ENCODE peak calls at places on chromosomes 11 and 22, in ten cellular contexts. E is activated CD4-positive, alpha-beta T cell treated with anti-CD3 and anti-CD28 coated beads, Interleukin-2, amount 50 U/mL, for 48 hours; X is stimulated activated CD8-positive, alpha-beta memory T cell treated with anti-CD3 and anti-CD28 coated beads, Interleukin-15, amount 100 ng/mL, for 4 hours; D is A172; Z is G401; W is 8988T; M is bronchial epithelial cell; N is activated naive CD4-positive, alpha-beta T cell; H is activated T-helper 1 cell treated with Interleukin-2 at 50 U/mL for 16 hours; K is adrenal gland. P is an unnamed sample.

GRCh38 chr11:75420224-75421034 is 12.6 kb downstream of the KLHL35 start:
- DNase-seq in K (no peak), D (no peak), X (no peak), Z (no peak), W (peak), N (no peak), M (no peak), E (no peak), H (no peak), P (no peak)

GRCh38 chr11:19232910-19233503 is 7.7 kb downstream of the E2F8 start:
- DNase-seq in K (no peak), N (no peak), D (peak), Z (no peak), X (no peak), M (peak), W (no peak), H (no peak), E (no peak), P (no peak)

GRCh38 chr11:133582731-133583130 is 50.4 kb upstream of the OPCML start:
- DNase-seq in Z (no peak), X (no peak), K (no peak), E (no peak), D (no peak), N (no peak), W (no peak), M (no peak), H (no peak), P (no peak)

GRCh38 chr11:12812849-12813248 is 138.6 kb downstream of the TEAD1 start:
- DNase-seq in K (no peak), W (no peak), N (no peak), Z (no peak), X (no peak), E (no peak), H (no peak), D (no peak), M (no peak), P (no peak)

GRCh38 chr11:115774756-115775155 is 270.5 kb upstream of the CADM1 start:
- DNase-seq in E (no peak), Z (no peak), N (no peak), H (no peak), K (no peak), X (no peak), W (no peak), M (no peak), D (no peak), P (no peak)

GRCh38 chr11:75582461-75582934 is 20.4 kb downstream of the SERPINH1 start:
- DNase-seq in D (no peak), M (no peak), N (no peak), E (no peak), Z (no peak), X (no peak), W (no peak), K (no peak), H (no peak), P (no peak)

GRCh38 chr11:14380947-14381555 is 22.1 kb upstream of the RRAS2 start:
- DNase-seq in H (peak), X (peak), Z (peak), E (peak), K (peak), N (peak), M (peak), D (peak), W (peak), P (peak)

GRCh38 chr11:105449100-105449734 is 160.7 kb upstream of the GRIA4 start:
- DNase-seq in W (no peak), D (no peak), N (no peak), M (no peak), H (no peak), E (no peak), K (no peak), Z (no peak), X (no peak), P (no peak)

GRCh38 chr22:25644122-25644521 is 79.6 kb downstream of the GRK3 start:
- DNase-seq in M (no peak), W (no peak), K (no peak), Z (no peak), E (no peak), D (no peak), H (no peak), N (no peak), X (no peak), P (no peak)

GRCh38 chr11:67695606-67696005 is 21.2 kb upstream of the ALDH3B2 start:
- DNase-seq in W (no peak), E (no peak), H (no peak), Z (no peak), M (peak), N (no peak), X (no peak), D (no peak), K (no peak), P (no peak)

GRCh38 chr22:49613108-49613507 is 214.6 kb downstream of the BRD1 start:
- DNase-seq in X (no peak), M (no peak), D (no peak), Z (no peak), K (no peak), N (no peak), W (no peak), H (no peak), E (no peak), P (no peak)

GRCh38 chr22:22462813-22463567 is 45.6 kb downstream of the ZNF280B start:
- DNase-seq in H (no peak), M (no peak), W (no peak), K (no peak), E (no peak), N (no peak), X (no peak), Z (no peak), D (no peak), P (no peak)

GRCh38 chr22:49536571-49537131 is 291.0 kb downstream of the BRD1 start:
- DNase-seq in H (no peak), D (no peak), Z (no peak), K (no peak), N (no peak), W (no peak), E (no peak), X (no peak), M (no peak), P (no peak)

GRCh38 chr11:7098235-7098832 is 9.5 kb downstream of the RBMXL2 start:
- DNase-seq in X (no peak), K (no peak), D (peak), H (no peak), Z (peak), M (peak), N (no peak), E (no peak), W (no peak), P (no peak)

GRCh38 chr11:103587951-103588788 is 448.3 kb upstream of the DDI1 start:
- DNase-seq in D (no peak), E (no peak), K (no peak), H (no peak), N (no peak), X (no peak), M (peak), Z (no peak), W (no peak), P (no peak)

P was measured in stimulated activated CD4-positive, alpha-beta T cell treated with anti-CD3 and anti-CD28 coated beads, Interleukin-15, amount 100 ng/mL, for 48 hours.